ENCODE peak calls at places on chromosome 18, in nine cellular contexts. Y is HepG2; P is foreskin fibroblast; L is BJ; V is mesothelial cell of epicardium; B is body of pancreas; I is IMR-90; J is activated CD8-positive, alpha-beta T cell treated with anti-CD3 and anti-CD28 coated beads for 36 hours; Z is kidney. U is an unnamed sample.

GRCh38 chr18:36757081-36757480 is 71.7 kb downstream of the TPGS2 start:
- DNase-seq in Y (peak), P (peak), L (no peak), V (no peak), B (no peak), I (peak), J (no peak), Z (no peak), U (peak)

GRCh38 chr18:41378628-41379027 is 576.4 kb upstream of the PIK3C3 start:
- DNase-seq in Y (no peak), P (peak), L (no peak), V (no peak), B (no peak), I (peak), J (no peak), Z (no peak), U (no peak)

GRCh38 chr18:23690505-23691068 is 1.3 kb downstream of the LAMA3 start:
- DNase-seq in Y (no peak), P (peak), L (no peak), V (no peak), B (no peak), I (no peak), J (peak), Z (no peak), U (no peak)

GRCh38 chr18:36680042-36680441 is 148.8 kb downstream of the TPGS2 start:
- DNase-seq in Y (no peak), P (no peak), L (no peak), V (no peak), B (no peak), I (no peak), J (no peak), Z (no peak), U (no peak)

GRCh38 chr18:506264-506663 is 5.8 kb upstream of the COLEC12 start:
- DNase-seq in Y (no peak), P (no peak), L (no peak), V (no peak), B (no peak), I (no peak), J (no peak), Z (no peak), U (no peak)

GRCh38 chr18:74083071-74083954 is 64.3 kb downstream of the FBXO15 start:
- DNase-seq in Y (no peak), P (peak), L (no peak), V (no peak), B (no peak), I (no peak), J (peak), Z (no peak), U (no peak)

GRCh38 chr18:67132919-67133318 is 383.6 kb downstream of the DSEL start:
- DNase-seq in Y (no peak), P (no peak), L (no peak), V (no peak), B (no peak), I (no peak), J (no peak), Z (no peak), U (no peak)

GRCh38 chr18:41043876-41044275 is 911.2 kb upstream of the PIK3C3 start:
- DNase-seq in Y (no peak), P (no peak), L (no peak), V (no peak), B (no peak), I (no peak), J (no peak), Z (no peak), U (no peak)

GRCh38 chr18:67771271-67771670 is 254.8 kb upstream of the DSEL start:
- DNase-seq in Y (no peak), P (peak), L (no peak), V (no peak), B (no peak), I (peak), J (no peak), Z (no peak), U (no peak)

GRCh38 chr18:27793013-27793412 is 383.9 kb downstream of the CDH2 start:
- DNase-seq in Y (no peak), P (no peak), L (no peak), V (no peak), B (no peak), I (no peak), J (no peak), Z (no peak), U (no peak)

GRCh38 chr18:27785815-27786537 is 391.0 kb downstream of the CDH2 start:
- DNase-seq in Y (no peak), P (no peak), L (no peak), V (no peak), B (no peak), I (no peak), J (no peak), Z (no peak), U (no peak)

GRCh38 chr18:27787543-27787942 is 389.4 kb downstream of the CDH2 start:
- DNase-seq in Y (no peak), P (no peak), L (no peak), V (no peak), B (no peak), I (no peak), J (no peak), Z (no peak), U (no peak)

GRCh38 chr18:27794527-27794926 is 382.4 kb downstream of the CDH2 start:
- DNase-seq in Y (no peak), P (no peak), L (no peak), V (no peak), B (no peak), I (no peak), J (no peak), Z (no peak), U (no peak)

DNA sequence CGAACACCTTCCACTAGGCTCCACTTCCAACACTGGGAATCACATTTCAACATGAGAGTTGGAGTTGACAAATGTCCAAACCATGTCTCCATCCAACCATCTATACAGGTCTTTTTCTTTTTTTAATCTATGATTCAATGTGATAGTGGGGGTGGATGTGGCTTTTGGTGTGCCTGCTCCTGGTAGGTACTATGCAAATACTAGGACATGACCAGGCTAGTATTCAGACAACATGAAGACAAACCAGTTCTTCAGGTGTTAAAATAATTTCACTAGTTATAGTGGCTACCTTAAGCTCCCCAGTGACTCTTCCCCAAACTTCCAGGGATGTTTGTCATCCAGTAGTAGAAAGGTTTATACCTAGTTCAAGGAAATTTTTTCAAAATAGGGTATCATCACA is 387.5 kb downstream of the CDH2 start:
- DNase-seq in Y (no peak), P (no peak), L (no peak), V (no peak), B (no peak), I (no peak), J (no peak), Z (no peak), U (no peak)
- TF ChIP-seq CTCF in Y (no peak), P (no peak), L (no peak), V (no peak), B (no peak), I (no peak), J (no peak), Z (no peak), U (no peak)

DNA sequence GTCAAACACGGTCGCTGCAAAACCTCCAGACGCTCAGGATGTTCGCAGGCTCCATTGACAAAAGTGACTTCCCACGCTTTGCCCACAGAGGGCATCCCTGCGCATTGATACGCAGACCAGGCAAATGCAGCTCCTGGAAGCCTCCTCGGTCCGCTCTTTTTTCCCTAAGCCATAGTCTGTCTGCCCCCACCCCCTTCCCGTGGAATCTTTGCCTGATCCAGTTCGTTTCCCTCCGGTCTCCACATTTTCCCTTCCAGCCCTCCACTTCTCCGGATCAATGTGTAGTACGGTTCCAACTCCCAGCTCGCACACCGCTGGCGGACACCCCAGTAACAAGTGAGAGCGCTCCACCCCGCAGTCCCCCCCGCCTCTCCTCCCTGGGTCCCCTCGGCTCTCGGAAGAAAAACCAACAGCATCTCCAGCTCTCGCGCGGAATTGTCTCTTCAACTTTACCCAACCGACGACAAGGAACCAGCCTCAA is at the start of gene DCC:
- DNase-seq in Y (peak), P (peak), L (no peak), V (peak), B (peak), I (peak), J (peak), Z (peak), U (peak)
- TF ChIP-seq CTCF in Y (peak), P (no peak), L (peak), V (peak), B (no peak), I (peak), J (no peak), Z (peak), U (no peak)

GRCh38 chr18:48007955-48008701 is 77.7 kb upstream of the SMAD2 start:
- DNase-seq in Y (peak), P (peak), L (no peak), V (peak), B (peak), I (no peak), J (peak), Z (peak), U (peak)
- TF ChIP-seq CTCF in Y (peak), P (no peak), L (peak), V (peak), B (peak), I (peak), J (peak), Z (peak), U (peak)

DNA sequence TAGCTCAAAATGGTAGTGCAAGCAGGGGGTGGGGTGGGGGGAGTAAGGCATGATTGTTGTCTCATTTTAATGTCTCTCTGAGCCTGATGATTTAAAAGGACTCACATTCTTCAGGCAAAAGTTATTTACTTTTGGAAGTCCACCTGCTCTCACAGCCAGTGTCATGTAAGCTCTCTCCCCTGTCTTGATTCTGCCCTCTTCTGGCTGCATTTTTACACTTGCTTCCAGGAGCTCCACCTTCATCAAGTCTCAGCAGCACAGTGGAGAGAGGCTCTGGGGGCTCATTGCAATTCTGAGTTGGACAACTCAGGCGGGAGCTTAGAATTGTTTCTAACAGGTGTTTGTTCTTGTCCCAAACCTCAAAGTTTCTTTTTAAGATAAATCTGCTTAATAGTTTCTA is 39.2 kb downstream of the GNAL start:
- DNase-seq in Y (peak), P (peak), L (no peak), V (no peak), B (no peak), I (no peak), J (no peak), Z (no peak), U (peak)
- TF ChIP-seq CTCF in Y (peak), P (no peak), L (peak), V (no peak), B (no peak), I (no peak), J (no peak), Z (no peak), U (no peak)

GRCh38 chr18:3183103-3183717 is 36.6 kb downstream of the MYOM1 start:
- DNase-seq in Y (no peak), P (no peak), L (no peak), V (no peak), B (no peak), I (no peak), J (no peak), Z (no peak), U (no peak)
- TF ChIP-seq CTCF in Y (no peak), P (no peak), L (no peak), V (no peak), B (no peak), I (no peak), J (no peak), Z (no peak), U (no peak)

GRCh38 chr18:3710712-3711269 is 260.8 kb downstream of the TGIF1 start:
- DNase-seq in Y (no peak), P (peak), L (no peak), V (no peak), B (peak), I (no peak), J (no peak), Z (peak), U (peak)
- TF ChIP-seq CTCF in Y (no peak), P (no peak), L (no peak), V (no peak), B (no peak), I (no peak), J (no peak), Z (no peak), U (no peak)

U was measured in endothelial cell.